ENCODE peak calls at places on chromosomes 3 and 15, in seven cellular contexts. G is HepG2, W is HCT116, L is K562, J is SK-N-SH, V is GM12878, A is H1. U is an unnamed sample.

GRCh38 chr3:195580733-195581443 is 2.9 kb downstream of the APOD start:
- DNase-seq in G (no peak), W (no peak), L (no peak), J (no peak), V (no peak), A (no peak), U (no peak)

GRCh38 chr15:32148833-32149555 is 118.7 kb downstream of the CHRNA7 start:
- DNase-seq in G (no peak), W (no peak), L (no peak), J (no peak), V (no peak), A (no peak), U (no peak)

GRCh38 chr3:186583820-186584219 is 13.3 kb downstream of the DNAJB11 start:
- DNase-seq in G (no peak), W (no peak), L (no peak), J (no peak), V (no peak), A (no peak), U (no peak)

GRCh38 chr3:15769256-15769915 is 28.4 kb downstream of the ANKRD28 start:
- DNase-seq in G (no peak), W (no peak), L (no peak), J (no peak), V (no peak), A (no peak), U (no peak)

GRCh38 chr3:132843349-132843748 is 121.1 kb upstream of the NPHP3 start:
- DNase-seq in G (no peak), W (no peak), L (no peak), J (no peak), V (no peak), A (no peak), U (no peak)

GRCh38 chr15:51727141-51727897 is 10.1 kb downstream of the LYSMD2 start:
- DNase-seq in G (peak; percentile 11), W (no peak), L (no peak), J (peak; percentile 12), V (no peak), A (no peak), U (no peak)

GRCh38 chr3:31166249-31166885 is 271.9 kb upstream of the GADL1 start:
- DNase-seq in G (no peak), W (no peak), L (no peak), J (no peak), V (no peak), A (no peak), U (no peak)

GRCh38 chr3:11719406-11720219 is 75.9 kb upstream of the VGLL4 start:
- DNase-seq in G (peak; percentile 73), W (peak; percentile 78), L (peak; percentile 96), J (peak; percentile 90), V (no peak), A (peak; percentile 76), U (peak; percentile 99)

GRCh38 chr3:155233213-155233612 is 60.3 kb downstream of the STRIT1 start:
- DNase-seq in G (no peak), W (no peak), L (no peak), J (peak; percentile 23), V (no peak), A (no peak), U (peak; percentile 19)

GRCh38 chr3:177935008-177935407 is 601.2 kb upstream of the KCNMB2 start:
- DNase-seq in G (peak; percentile 23), W (no peak), L (no peak), J (peak; percentile 44), V (no peak), A (no peak), U (no peak)

GRCh38 chr3:102336130-102336529 is 98.7 kb upstream of the ZPLD1 start:
- DNase-seq in G (no peak), W (no peak), L (no peak), J (no peak), V (no peak), A (no peak), U (no peak)

GRCh38 chr3:35065891-35066290 is 573.4 kb upstream of the ARPP21 start:
- DNase-seq in G (no peak), W (no peak), L (no peak), J (no peak), V (no peak), A (no peak), U (no peak)

GRCh38 chr3:48268936-48269551 is 28.1 kb downstream of the ZNF589 start:
- DNase-seq in G (no peak), W (no peak), L (no peak), J (no peak), V (no peak), A (no peak), U (no peak)

GRCh38 chr3:129063841-129064482 is 3.4 kb downstream of the GP9 start:
- DNase-seq in G (no peak), W (no peak), L (no peak), J (no peak), V (no peak), A (no peak), U (no peak)

GRCh38 chr3:32508731-32509130 is 6.1 kb upstream of the CMTM6 start:
- DNase-seq in G (no peak), W (no peak), L (no peak), J (no peak), V (no peak), A (no peak), U (no peak)

GRCh38 chr15:32998182-32998581 is 196.3 kb downstream of the FMN1 start:
- DNase-seq in G (no peak), W (no peak), L (no peak), J (no peak), V (no peak), A (no peak), U (no peak)

GRCh38 chr3:174125267-174125844 is 727.8 kb downstream of the NLGN1 start:
- DNase-seq in G (peak; percentile 2), W (peak; percentile 31), L (no peak), J (peak; percentile 39), V (no peak), A (no peak), U (peak; percentile 31)

GRCh38 chr15:96969892-96970710 is 639.6 kb downstream of the NR2F2 start:
- DNase-seq in G (no peak), W (no peak), L (no peak), J (no peak), V (no peak), A (no peak), U (no peak)

DNA sequence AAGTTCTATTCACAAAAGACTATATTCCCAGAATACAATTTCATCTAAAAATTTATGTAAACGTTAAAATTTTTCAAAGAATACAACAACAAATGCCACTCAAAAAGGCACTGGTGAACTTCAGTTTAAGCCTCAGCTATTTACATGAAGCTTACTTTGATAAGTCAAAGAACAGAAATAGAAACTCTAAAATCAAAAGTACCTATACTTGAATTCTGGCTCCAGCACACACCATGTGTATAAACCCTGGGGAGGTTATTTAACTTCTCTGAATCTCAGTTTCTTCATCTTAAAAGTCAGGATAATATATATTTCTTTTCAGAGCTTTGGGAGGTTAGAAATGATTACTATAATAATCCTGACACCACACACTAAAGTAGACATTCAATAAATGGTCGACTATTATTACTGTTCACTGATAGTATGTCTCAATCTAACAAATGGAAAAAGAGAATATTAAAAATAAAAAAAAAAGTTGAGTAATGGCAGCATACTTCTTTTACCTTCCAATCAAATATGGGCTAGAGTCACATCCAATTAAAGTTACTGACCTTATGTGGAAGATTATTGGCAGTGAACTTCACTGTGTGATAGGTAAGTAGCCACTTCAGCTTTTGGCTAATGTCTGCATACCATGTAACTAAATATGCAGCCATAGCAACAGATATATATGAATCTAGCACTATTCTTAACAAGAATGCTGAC is 248.4 kb downstream of the ISL2 start:
- DNase-seq in G (no peak), W (no peak), L (no peak), J (no peak), V (no peak), A (no peak), U (no peak)
- TF ChIP-seq JUND in G (no peak), W (no peak), L (no peak), J (no peak), V (no peak), A (no peak), U (no peak)

GRCh38 chr15:29904731-29905417 is 82.6 kb upstream of the TJP1 start:
- DNase-seq in G (no peak), W (no peak), L (no peak), J (no peak), V (no peak), A (no peak), U (no peak)
- TF ChIP-seq JUND in G (no peak), W (no peak), L (no peak), J (no peak), V (no peak), A (no peak), U (no peak)

DNA sequence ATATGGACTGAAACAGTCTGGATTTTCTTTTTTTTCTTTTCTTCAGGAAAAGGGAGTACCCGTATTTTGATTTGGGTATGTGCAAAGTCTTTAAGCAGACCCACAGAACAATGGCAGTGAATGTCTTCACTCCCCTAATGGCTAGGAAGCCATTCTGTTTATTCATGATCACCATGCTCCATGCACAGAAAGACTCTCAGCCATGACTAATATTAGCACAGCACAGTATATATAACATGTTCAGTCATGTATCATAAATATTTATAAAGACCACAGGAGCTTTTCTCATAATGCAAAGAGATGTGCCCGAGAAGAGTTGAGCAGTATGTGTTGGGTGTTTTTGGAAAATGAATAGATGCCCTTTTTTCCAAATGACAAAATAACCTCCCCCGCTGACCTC is 82.8 kb upstream of the LRIG1 start:
- DNase-seq in G (no peak), W (no peak), L (no peak), J (no peak), V (no peak), A (no peak), U (no peak)
- TF ChIP-seq JUND in G (no peak), W (no peak), L (no peak), J (no peak), V (no peak), A (no peak), U (no peak)

DNA sequence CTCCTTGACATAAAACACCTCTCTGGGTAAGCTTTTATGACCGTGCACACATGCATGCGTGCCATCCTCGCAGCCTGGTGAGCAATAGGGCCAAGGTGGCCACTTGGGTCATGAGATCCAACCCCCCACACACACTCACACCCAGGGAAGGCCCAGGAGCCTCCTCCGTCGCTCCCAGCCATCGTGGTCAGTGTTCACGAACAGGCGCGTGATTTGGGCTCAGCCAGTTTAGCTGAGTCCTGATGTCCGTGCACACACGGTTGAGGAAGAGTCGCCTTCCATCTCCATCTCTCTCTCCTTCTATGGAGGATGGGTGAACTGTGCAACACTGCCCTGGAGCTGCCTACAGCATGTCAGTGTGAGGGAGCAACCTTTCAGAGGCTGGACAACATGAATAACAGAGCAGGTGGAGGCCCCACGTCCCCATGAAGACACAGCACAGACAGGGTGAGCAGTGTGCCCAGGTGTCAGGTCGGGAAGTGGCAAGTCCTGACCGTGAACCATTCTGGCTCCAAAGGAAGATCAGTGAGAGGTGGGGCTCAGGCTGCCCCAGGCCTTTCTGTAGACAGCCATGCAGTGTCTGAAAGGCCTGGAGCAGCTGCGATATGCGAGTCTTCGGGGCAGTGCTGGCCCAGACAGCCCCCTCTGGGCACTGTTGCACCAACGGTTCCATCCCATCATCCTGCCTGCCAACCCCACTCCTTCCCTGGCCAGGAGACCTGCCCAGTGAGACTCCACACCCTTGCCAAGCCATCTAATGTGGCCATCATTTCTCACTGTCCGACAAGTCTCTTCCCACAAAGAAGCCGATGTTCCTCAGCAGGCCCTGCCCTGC is 253.4 kb downstream of the OCA2 start:
- DNase-seq in G (no peak), W (no peak), L (no peak), J (no peak), V (no peak), A (no peak), U (no peak)
- TF ChIP-seq JUND in G (no peak), W (no peak), L (no peak), J (no peak), V (no peak), A (no peak), U (no peak)

U was measured in T47D.